ENCODE peak calls at places on chromosome 22, in four cellular contexts. One of them, this sample, is unnamed.

GRCh38 chr22:38614331-38615122 is 41.7 kb downstream of the FAM227A start:
- DNase-seq in pancreas: no peak
- DNase-seq in RPMI7951: peak; percentile 8
- DNase-seq in activated T-cell treated with anti-CD3 and anti-CD28 coated beads for 24 hours: no peak
- DNase-seq in this sample: no peak

GRCh38 chr22:39215430-39216142 is 29.2 kb downstream of the PDGFB start:
- DNase-seq in pancreas: no peak
- DNase-seq in activated T-cell treated with anti-CD3 and anti-CD28 coated beads for 24 hours: no peak
- DNase-seq in RPMI7951: no peak
- DNase-seq in this sample: no peak

GRCh38 chr22:29306830-29307657 is 594 bp downstream of the GAS2L1 start:
- DNase-seq in pancreas: peak; percentile 79
- DNase-seq in RPMI7951: peak; percentile 79
- DNase-seq in activated T-cell treated with anti-CD3 and anti-CD28 coated beads for 24 hours: no peak
- DNase-seq in this sample: peak; percentile 73

GRCh38 chr22:46251816-46252380 is 1.8 kb upstream of the CDPF1 start:
- DNase-seq in activated T-cell treated with anti-CD3 and anti-CD28 coated beads for 24 hours: no peak
- DNase-seq in RPMI7951: no peak
- DNase-seq in pancreas: no peak
- DNase-seq in this sample: no peak

GRCh38 chr22:49935561-49935960 is 17.1 kb downstream of the CRELD2 start:
- DNase-seq in pancreas: no peak
- DNase-seq in activated T-cell treated with anti-CD3 and anti-CD28 coated beads for 24 hours: no peak
- DNase-seq in RPMI7951: no peak
- DNase-seq in this sample: no peak

GRCh38 chr22:26033071-26033470 is 136.2 kb upstream of the SEZ6L start:
- DNase-seq in activated T-cell treated with anti-CD3 and anti-CD28 coated beads for 24 hours: no peak
- DNase-seq in pancreas: no peak
- DNase-seq in RPMI7951: no peak
- DNase-seq in this sample: no peak

GRCh38 chr22:46763051-46763705 is 728 bp downstream of the TBC1D22A start:
- DNase-seq in RPMI7951: no peak
- DNase-seq in pancreas: no peak
- DNase-seq in activated T-cell treated with anti-CD3 and anti-CD28 coated beads for 24 hours: no peak
- DNase-seq in this sample: no peak

GRCh38 chr22:40436460-40437431 is 66.4 kb downstream of the SGSM3 start:
- DNase-seq in RPMI7951: peak; percentile 41
- DNase-seq in activated T-cell treated with anti-CD3 and anti-CD28 coated beads for 24 hours: no peak
- DNase-seq in pancreas: no peak
- DNase-seq in this sample: no peak

GRCh38 chr22:44888491-44888941 is 121.3 kb downstream of the PHF21B start:
- DNase-seq in pancreas: no peak
- DNase-seq in activated T-cell treated with anti-CD3 and anti-CD28 coated beads for 24 hours: no peak
- DNase-seq in RPMI7951: no peak
- DNase-seq in this sample: no peak

GRCh38 chr22:32699686-32700085 is 101.8 kb upstream of the TIMP3 start:
- DNase-seq in activated T-cell treated with anti-CD3 and anti-CD28 coated beads for 24 hours: no peak
- DNase-seq in RPMI7951: peak; percentile 39
- DNase-seq in pancreas: no peak
- DNase-seq in this sample: no peak

GRCh38 chr22:38228326-38228872 is 26.6 kb downstream of the MAFF start:
- DNase-seq in pancreas: no peak
- DNase-seq in RPMI7951: no peak
- DNase-seq in activated T-cell treated with anti-CD3 and anti-CD28 coated beads for 24 hours: no peak
- DNase-seq in this sample: no peak

GRCh38 chr22:43477966-43478365 is 66.2 kb downstream of the MPPED1 start:
- DNase-seq in RPMI7951: no peak
- DNase-seq in pancreas: no peak
- DNase-seq in activated T-cell treated with anti-CD3 and anti-CD28 coated beads for 24 hours: no peak
- DNase-seq in this sample: no peak

GRCh38 chr22:38269466-38269865 is 3.3 kb downstream of the TMEM184B start:
- DNase-seq in RPMI7951: no peak
- DNase-seq in pancreas: no peak
- DNase-seq in activated T-cell treated with anti-CD3 and anti-CD28 coated beads for 24 hours: no peak
- DNase-seq in this sample: no peak

GRCh38 chr22:50247748-50248147 is 2.9 kb upstream of the TUBGCP6 start:
- DNase-seq in pancreas: no peak
- DNase-seq in RPMI7951: no peak
- DNase-seq in activated T-cell treated with anti-CD3 and anti-CD28 coated beads for 24 hours: no peak
- DNase-seq in this sample: no peak

GRCh38 chr22:25413620-25414019 is 150.9 kb upstream of the GRK3 start:
- DNase-seq in activated T-cell treated with anti-CD3 and anti-CD28 coated beads for 24 hours: no peak
- DNase-seq in RPMI7951: no peak
- DNase-seq in pancreas: no peak
- DNase-seq in this sample: no peak

GRCh38 chr22:46579751-46580449 is 40.3 kb upstream of the GRAMD4 start:
- DNase-seq in pancreas: no peak
- DNase-seq in activated T-cell treated with anti-CD3 and anti-CD28 coated beads for 24 hours: no peak
- DNase-seq in RPMI7951: no peak
- DNase-seq in this sample: no peak

GRCh38 chr22:41576877-41577276 is 12.8 kb downstream of the PMM1 start:
- DNase-seq in activated T-cell treated with anti-CD3 and anti-CD28 coated beads for 24 hours: no peak
- DNase-seq in pancreas: no peak
- DNase-seq in RPMI7951: peak; percentile 37
- DNase-seq in this sample: no peak

GRCh38 chr22:29625090-29625825 is 21.8 kb downstream of the NF2 start:
- DNase-seq in RPMI7951: peak; percentile 71
- DNase-seq in activated T-cell treated with anti-CD3 and anti-CD28 coated beads for 24 hours: no peak
- DNase-seq in pancreas: peak; percentile 50
- DNase-seq in this sample: peak; percentile 36

GRCh38 chr22:41425704-41426365 is 20.8 kb downstream of the TOB2 start:
- DNase-seq in activated T-cell treated with anti-CD3 and anti-CD28 coated beads for 24 hours: no peak
- DNase-seq in pancreas: no peak
- DNase-seq in RPMI7951: no peak
- DNase-seq in this sample: no peak

GRCh38 chr22:28620244-28620922 is 59.3 kb downstream of the TTC28 start:
- DNase-seq in pancreas: no peak
- DNase-seq in activated T-cell treated with anti-CD3 and anti-CD28 coated beads for 24 hours: no peak
- DNase-seq in RPMI7951: no peak
- DNase-seq in this sample: no peak

GRCh38 chr22:38724926-38725571 is 19.3 kb downstream of the GTPBP1 start:
- DNase-seq in RPMI7951: no peak
- DNase-seq in pancreas: no peak
- DNase-seq in activated T-cell treated with anti-CD3 and anti-CD28 coated beads for 24 hours: no peak
- DNase-seq in this sample: no peak

GRCh38 chr22:47281126-47282106 is 519.0 kb downstream of the TBC1D22A start:
- DNase-seq in pancreas: no peak
- DNase-seq in RPMI7951: peak; percentile 24
- DNase-seq in activated T-cell treated with anti-CD3 and anti-CD28 coated beads for 24 hours: no peak
- DNase-seq in this sample: no peak

GRCh38 chr22:39661842-39662676 is 91.5 kb downstream of the CACNA1I start:
- DNase-seq in RPMI7951: no peak
- DNase-seq in activated T-cell treated with anti-CD3 and anti-CD28 coated beads for 24 hours: peak; percentile 62
- DNase-seq in pancreas: peak; percentile 15
- DNase-seq in this sample: no peak

GRCh38 chr22:37684803-37685615 is 1.1 kb upstream of the NOL12 start:
- DNase-seq in activated T-cell treated with anti-CD3 and anti-CD28 coated beads for 24 hours: no peak
- DNase-seq in RPMI7951: peak; percentile 75
- DNase-seq in pancreas: no peak
- DNase-seq in this sample: no peak

GRCh38 chr22:42805016-42805997 is 51.8 kb downstream of the ARFGAP3 start:
- DNase-seq in activated T-cell treated with anti-CD3 and anti-CD28 coated beads for 24 hours: no peak
- DNase-seq in pancreas: peak; percentile 59
- DNase-seq in RPMI7951: no peak
- DNase-seq in this sample: peak; percentile 63

GRCh38 chr22:37258810-37259472 is 14.9 kb upstream of the RAC2 start:
- DNase-seq in pancreas: no peak
- DNase-seq in activated T-cell treated with anti-CD3 and anti-CD28 coated beads for 24 hours: no peak
- DNase-seq in RPMI7951: no peak
- DNase-seq in this sample: no peak

GRCh38 chr22:18029686-18030267 is 5.4 kb upstream of the MICAL3 start:
- DNase-seq in pancreas: no peak
- DNase-seq in activated T-cell treated with anti-CD3 and anti-CD28 coated beads for 24 hours: no peak
- DNase-seq in RPMI7951: no peak
- DNase-seq in this sample: no peak

GRCh38 chr22:30668306-30668655 is 606 bp upstream of the DUSP18 start:
- DNase-seq in activated T-cell treated with anti-CD3 and anti-CD28 coated beads for 24 hours: no peak
- DNase-seq in pancreas: no peak
- DNase-seq in RPMI7951: peak; percentile 3
- DNase-seq in this sample: no peak